ENCODE peak calls at places on chromosomes 12 and 14, in ten cellular contexts. F is esophagus squamous epithelium, M is spleen, P is tibial nerve, V is heart left ventricle, N is A549, W is right lobe of liver, C is stomach, S is breast epithelium, G is testis. Q is an unnamed sample.

GRCh38 chr14:101473795-101474562 is 87.3 kb upstream of the DIO3 start:
- DNase-seq in W (no peak), G (peak; percentile 13), M (peak; percentile 47), P (no peak), N (no peak), V (no peak), F (no peak), S (no peak), C (peak; percentile 8), Q (no peak)

GRCh38 chr12:121911824-121912585 is 6.4 kb upstream of the CFAP251 start:
- DNase-seq in V (no peak), N (no peak), G (no peak), S (no peak), P (no peak), W (no peak), F (no peak), M (no peak), C (no peak), Q (no peak)

GRCh38 chr14:99572173-99572999 is 31.6 kb downstream of the CCDC85C start:
- DNase-seq in V (peak; percentile 65), N (no peak), G (no peak), P (no peak), F (no peak), S (no peak), C (no peak), M (no peak), W (peak; percentile 78), Q (no peak)

GRCh38 chr14:103141117-103141796 is 18.0 kb downstream of the TNFAIP2 start:
- DNase-seq in M (no peak), V (no peak), S (no peak), W (no peak), N (peak; percentile 78), C (peak; percentile 71), G (peak; percentile 49), F (no peak), P (no peak), Q (peak; percentile 81)

GRCh38 chr14:76918751-76919421 is 92.7 kb downstream of the LRRC74A start:
- DNase-seq in W (peak; percentile 93), C (peak; percentile 97), N (peak; percentile 96), P (peak; percentile 91), F (no peak), G (peak; percentile 96), M (peak; percentile 88), V (peak; percentile 97), S (peak; percentile 94), Q (peak; percentile 78)

GRCh38 chr12:27342551-27342950 is 9.9 kb downstream of the BMAL2 start:
- DNase-seq in W (no peak), M (no peak), S (no peak), P (no peak), V (no peak), N (no peak), G (no peak), F (no peak), C (no peak), Q (no peak)

GRCh38 chr14:64232095-64232830 is 61.9 kb downstream of the ESR2 start:
- DNase-seq in V (no peak), F (no peak), P (no peak), M (no peak), N (no peak), G (no peak), W (no peak), S (no peak), C (no peak), Q (peak; percentile 63)

GRCh38 chr12:130236421-130236820 is 74.2 kb downstream of the FZD10 start:
- DNase-seq in F (no peak), N (no peak), M (no peak), G (no peak), P (no peak), C (no peak), V (no peak), S (no peak), W (no peak), Q (no peak)

GRCh38 chr12:64701283-64701682 is 57.9 kb downstream of the GNS start:
- DNase-seq in W (no peak), G (no peak), F (no peak), C (no peak), S (no peak), M (no peak), P (no peak), N (no peak), V (no peak), Q (no peak)

GRCh38 chr14:99853206-99853605 is 60.0 kb downstream of the EML1 start:
- DNase-seq in G (no peak), S (no peak), P (no peak), M (no peak), C (no peak), V (peak; percentile 56), F (no peak), N (no peak), W (no peak), Q (peak; percentile 26)

GRCh38 chr12:26247873-26248272 is 52.5 kb downstream of the SSPN start:
- DNase-seq in C (no peak), M (no peak), W (no peak), S (no peak), V (no peak), P (no peak), G (no peak), N (no peak), F (no peak), Q (no peak)

GRCh38 chr14:23183076-23183475 is 384 bp downstream of the SLC7A8 start:
- DNase-seq in S (no peak), G (peak; percentile 48), V (no peak), M (no peak), N (no peak), P (no peak), C (no peak), F (no peak), W (no peak), Q (no peak)

GRCh38 chr14:100144996-100145646 is 14.3 kb downstream of the DEGS2 start:
- DNase-seq in S (no peak), N (no peak), V (no peak), P (no peak), W (peak; percentile 65), C (peak; percentile 84), F (no peak), M (peak; percentile 84), G (peak; percentile 38), Q (no peak)

GRCh38 chr12:67444542-67444941 is 175.4 kb downstream of the CAND1 start:
- DNase-seq in C (no peak), W (no peak), N (no peak), S (no peak), M (no peak), P (no peak), F (no peak), G (no peak), V (no peak), Q (no peak)
- TF ChIP-seq POLR2A in C (no peak), W (no peak), N (no peak), S (no peak), M (no peak), P (no peak), F (no peak), G (no peak), V (no peak), Q (no peak)

GRCh38 chr12:124294686-124295315 is at the start of gene RFLNA:
- DNase-seq in G (no peak), F (no peak), M (no peak), W (no peak), V (no peak), P (no peak), C (peak; percentile 62), N (no peak), S (no peak), Q (no peak)
- TF ChIP-seq POLR2A in G (no peak), F (no peak), M (no peak), W (no peak), V (no peak), P (peak; percentile 23), C (no peak), N (no peak), S (no peak), Q (no peak)

GRCh38 chr12:54282949-54283593 is 2.5 kb downstream of the HNRNPA1 start:
- DNase-seq in C (no peak), V (no peak), G (no peak), M (no peak), N (no peak), F (no peak), P (no peak), S (no peak), W (peak; percentile 36), Q (no peak)
- TF ChIP-seq POLR2A in C (no peak), V (no peak), G (no peak), M (no peak), N (no peak), F (no peak), P (no peak), S (no peak), W (no peak), Q (no peak)

GRCh38 chr12:111405149-111405855 is 421 bp upstream of the SH2B3 start:
- DNase-seq in P (peak; percentile 88), M (peak; percentile 99), C (peak; percentile 97), W (peak; percentile 98), V (peak; percentile 96), F (peak; percentile 67), G (peak; percentile 98), S (peak; percentile 90), N (peak; percentile 95), Q (peak; percentile 92)
- TF ChIP-seq POLR2A in P (peak; percentile 11), M (no peak), C (no peak), W (peak; percentile 8), V (no peak), F (no peak), G (no peak), S (no peak), N (no peak), Q (no peak)

GRCh38 chr12:45231515-45232145 is 15.7 kb downstream of the ANO6 start:
- DNase-seq in N (peak; percentile 48), P (no peak), W (no peak), V (no peak), S (no peak), G (no peak), F (no peak), C (no peak), M (no peak), Q (no peak)

GRCh38 chr12:45232146-45232731 is 16.3 kb downstream of the ANO6 start:
- DNase-seq in P (no peak), S (no peak), F (no peak), W (no peak), G (no peak), C (no peak), V (no peak), N (no peak), M (no peak), Q (no peak)

GRCh38 chr12:45234134-45234865 is 18.4 kb downstream of the ANO6 start:
- DNase-seq in M (no peak), W (no peak), G (no peak), F (no peak), P (peak; percentile 25), C (no peak), S (peak; percentile 36), N (peak; percentile 91), V (peak; percentile 35), Q (peak; percentile 38)

GRCh38 chr12:45235087-45236025 is 19.5 kb downstream of the ANO6 start:
- DNase-seq in F (no peak), P (no peak), N (peak; percentile 69), V (peak; percentile 40), S (peak; percentile 77), G (no peak), M (no peak), W (no peak), C (no peak), Q (peak; percentile 14)

DNA sequence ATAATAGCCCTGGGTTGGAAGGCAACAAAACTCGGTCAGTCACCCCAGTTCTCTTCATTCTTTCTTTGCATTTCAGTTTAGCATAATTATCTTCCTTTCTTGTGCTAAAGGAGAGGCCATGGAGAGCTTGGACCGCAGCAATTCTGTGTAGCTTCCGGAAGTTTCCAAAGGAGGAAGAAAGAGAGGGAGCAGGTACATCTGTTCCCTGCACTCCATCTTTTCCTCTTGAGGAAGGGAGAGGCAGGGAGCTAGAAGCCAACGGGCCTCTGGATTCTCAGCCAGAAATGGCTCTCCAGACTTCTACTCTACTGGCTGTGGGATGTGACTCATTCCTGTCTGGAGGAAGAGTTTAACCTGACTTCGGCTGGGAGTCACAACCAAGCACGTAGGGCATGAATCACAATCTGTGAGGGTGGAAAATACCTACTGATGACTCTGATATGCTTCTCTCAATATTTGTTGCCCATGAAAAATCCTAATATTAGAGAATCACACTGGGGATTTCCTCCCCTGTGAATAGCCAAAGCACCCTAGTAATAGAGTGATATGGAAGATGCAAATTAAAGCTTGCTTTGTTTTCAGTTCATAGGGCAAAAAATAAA is 17.0 kb downstream of the ANO6 start:
- DNase-seq in G (no peak), P (no peak), F (no peak), N (peak; percentile 94), V (peak; percentile 36), C (peak; percentile 27), W (peak; percentile 39), M (no peak), S (no peak), Q (peak; percentile 30)
- TF ChIP-seq POLR2A in G (no peak), P (no peak), F (no peak), N (no peak), V (no peak), C (no peak), W (no peak), M (no peak), S (no peak), Q (no peak)

Q was measured in H54.